ENCODE peak calls at places on chromosome 19, in ten cellular contexts. One of them, this sample, is unnamed.

GRCh38 chr19:19623383-19623782 is 4.6 kb downstream of the LPAR2 start:
- DNase-seq in body of pancreas: no peak
- DNase-seq in thoracic aorta: no peak
- DNase-seq in GM12865: no peak
- DNase-seq in fibroblast of lung: no peak
- DNase-seq in AG04450: no peak
- DNase-seq in left lung: no peak
- DNase-seq in astrocyte of the cerebellum: no peak
- DNase-seq in ascending aorta: no peak
- DNase-seq in HFF-Myc: no peak
- DNase-seq in this sample: no peak

GRCh38 chr19:17718988-17719711 is at the start of gene MAP1S:
- DNase-seq in body of pancreas: peak
- DNase-seq in thoracic aorta: no peak
- DNase-seq in GM12865: peak
- DNase-seq in fibroblast of lung: peak
- DNase-seq in AG04450: no peak
- DNase-seq in left lung: peak
- DNase-seq in astrocyte of the cerebellum: no peak
- DNase-seq in ascending aorta: no peak
- DNase-seq in HFF-Myc: no peak
- DNase-seq in this sample: peak

GRCh38 chr19:7975037-7975436 is 30.4 kb downstream of the ELAVL1 start:
- DNase-seq in body of pancreas: no peak
- DNase-seq in thoracic aorta: no peak
- DNase-seq in GM12865: no peak
- DNase-seq in fibroblast of lung: no peak
- DNase-seq in AG04450: no peak
- DNase-seq in left lung: peak
- DNase-seq in astrocyte of the cerebellum: no peak
- DNase-seq in ascending aorta: no peak
- DNase-seq in HFF-Myc: no peak
- DNase-seq in this sample: no peak

GRCh38 chr19:43675269-43675879 is 5.4 kb upstream of the PLAUR start:
- DNase-seq in body of pancreas: peak
- DNase-seq in thoracic aorta: no peak
- DNase-seq in GM12865: peak
- DNase-seq in fibroblast of lung: peak
- DNase-seq in AG04450: no peak
- DNase-seq in left lung: peak
- DNase-seq in astrocyte of the cerebellum: no peak
- DNase-seq in ascending aorta: no peak
- DNase-seq in HFF-Myc: no peak
- DNase-seq in this sample: peak

GRCh38 chr19:7865262-7865911 is 8.8 kb downstream of the PRR36 start:
- DNase-seq in body of pancreas: no peak
- DNase-seq in thoracic aorta: no peak
- DNase-seq in GM12865: peak
- DNase-seq in fibroblast of lung: no peak
- DNase-seq in AG04450: no peak
- DNase-seq in left lung: no peak
- DNase-seq in astrocyte of the cerebellum: no peak
- DNase-seq in ascending aorta: no peak
- DNase-seq in HFF-Myc: no peak
- DNase-seq in this sample: no peak

GRCh38 chr19:931860-932646 is 6.2 kb downstream of the ARID3A start:
- DNase-seq in body of pancreas: no peak
- DNase-seq in thoracic aorta: no peak
- DNase-seq in GM12865: no peak
- DNase-seq in fibroblast of lung: no peak
- DNase-seq in AG04450: no peak
- DNase-seq in left lung: no peak
- DNase-seq in astrocyte of the cerebellum: no peak
- DNase-seq in ascending aorta: no peak
- DNase-seq in HFF-Myc: no peak
- DNase-seq in this sample: no peak

GRCh38 chr19:11342429-11342828 is 3.0 kb upstream of the RAB3D start:
- DNase-seq in body of pancreas: no peak
- DNase-seq in thoracic aorta: no peak
- DNase-seq in GM12865: no peak
- DNase-seq in fibroblast of lung: no peak
- DNase-seq in AG04450: no peak
- DNase-seq in left lung: no peak
- DNase-seq in astrocyte of the cerebellum: no peak
- DNase-seq in ascending aorta: no peak
- DNase-seq in HFF-Myc: no peak
- DNase-seq in this sample: no peak

GRCh38 chr19:18904334-18905057 is 8.5 kb upstream of the CERS1 start:
- DNase-seq in body of pancreas: no peak
- DNase-seq in thoracic aorta: no peak
- DNase-seq in GM12865: no peak
- DNase-seq in fibroblast of lung: no peak
- DNase-seq in AG04450: no peak
- DNase-seq in left lung: no peak
- DNase-seq in astrocyte of the cerebellum: no peak
- DNase-seq in ascending aorta: no peak
- DNase-seq in HFF-Myc: no peak
- DNase-seq in this sample: no peak

GRCh38 chr19:22783651-22784050 is 300 bp downstream of the ZNF99 start:
- DNase-seq in body of pancreas: no peak
- DNase-seq in thoracic aorta: no peak
- DNase-seq in GM12865: no peak
- DNase-seq in fibroblast of lung: no peak
- DNase-seq in AG04450: no peak
- DNase-seq in left lung: no peak
- DNase-seq in astrocyte of the cerebellum: no peak
- DNase-seq in ascending aorta: no peak
- DNase-seq in HFF-Myc: no peak
- DNase-seq in this sample: no peak

DNA sequence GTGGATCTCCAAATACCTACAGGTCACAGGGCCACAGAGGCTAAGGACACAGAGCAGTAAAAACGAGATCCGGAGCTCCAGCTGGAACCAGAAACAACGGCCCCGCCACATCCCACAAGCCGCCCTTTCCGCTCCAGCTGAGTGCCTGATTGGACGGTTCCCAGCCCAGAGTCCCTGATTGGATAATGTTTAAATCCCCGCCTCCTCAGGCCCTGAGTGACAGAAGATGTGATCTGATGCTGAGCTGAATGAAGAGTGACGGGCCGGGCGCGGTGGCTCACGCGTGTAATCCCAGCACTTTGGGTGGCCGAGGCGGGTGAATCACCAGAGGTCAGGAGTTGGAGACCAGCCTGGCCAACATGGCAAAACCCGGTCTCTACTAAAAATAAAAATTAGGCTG is at the start of gene ZNF99:
- DNase-seq in body of pancreas: peak
- DNase-seq in thoracic aorta: peak
- DNase-seq in GM12865: no peak
- DNase-seq in fibroblast of lung: no peak
- DNase-seq in AG04450: no peak
- DNase-seq in left lung: no peak
- DNase-seq in astrocyte of the cerebellum: no peak
- DNase-seq in ascending aorta: peak
- DNase-seq in HFF-Myc: no peak
- DNase-seq in this sample: no peak
- H3K4me3 ChIP-seq in body of pancreas: no peak
- H3K4me3 ChIP-seq in thoracic aorta: peak
- H3K4me3 ChIP-seq in GM12865: no peak
- H3K4me3 ChIP-seq in fibroblast of lung: no peak
- H3K4me3 ChIP-seq in AG04450: no peak
- H3K4me3 ChIP-seq in left lung: peak
- H3K4me3 ChIP-seq in astrocyte of the cerebellum: no peak
- H3K4me3 ChIP-seq in ascending aorta: peak
- H3K4me3 ChIP-seq in HFF-Myc: no peak
- H3K4me3 ChIP-seq in this sample: no peak

GRCh38 chr19:5863030-5863665 is 7.2 kb downstream of the FUT5 start:
- DNase-seq in body of pancreas: no peak
- DNase-seq in thoracic aorta: no peak
- DNase-seq in GM12865: no peak
- DNase-seq in fibroblast of lung: no peak
- DNase-seq in AG04450: no peak
- DNase-seq in left lung: no peak
- DNase-seq in astrocyte of the cerebellum: no peak
- DNase-seq in ascending aorta: no peak
- DNase-seq in HFF-Myc: no peak
- DNase-seq in this sample: no peak

GRCh38 chr19:5864013-5864720 is 6.2 kb downstream of the FUT5 start:
- DNase-seq in body of pancreas: no peak
- DNase-seq in thoracic aorta: no peak
- DNase-seq in GM12865: no peak
- DNase-seq in fibroblast of lung: no peak
- DNase-seq in AG04450: no peak
- DNase-seq in left lung: no peak
- DNase-seq in astrocyte of the cerebellum: no peak
- DNase-seq in ascending aorta: no peak
- DNase-seq in HFF-Myc: no peak
- DNase-seq in this sample: no peak

GRCh38 chr19:5867201-5868136 is 2.9 kb downstream of the FUT5 start:
- DNase-seq in body of pancreas: no peak
- DNase-seq in thoracic aorta: no peak
- DNase-seq in GM12865: no peak
- DNase-seq in fibroblast of lung: no peak
- DNase-seq in AG04450: no peak
- DNase-seq in left lung: no peak
- DNase-seq in astrocyte of the cerebellum: no peak
- DNase-seq in ascending aorta: no peak
- DNase-seq in HFF-Myc: no peak
- DNase-seq in this sample: no peak

GRCh38 chr19:5865772-5866171 is 4.6 kb downstream of the FUT5 start:
- DNase-seq in body of pancreas: no peak
- DNase-seq in thoracic aorta: no peak
- DNase-seq in GM12865: no peak
- DNase-seq in fibroblast of lung: no peak
- DNase-seq in AG04450: no peak
- DNase-seq in left lung: no peak
- DNase-seq in astrocyte of the cerebellum: no peak
- DNase-seq in ascending aorta: no peak
- DNase-seq in HFF-Myc: no peak
- DNase-seq in this sample: no peak

DNA sequence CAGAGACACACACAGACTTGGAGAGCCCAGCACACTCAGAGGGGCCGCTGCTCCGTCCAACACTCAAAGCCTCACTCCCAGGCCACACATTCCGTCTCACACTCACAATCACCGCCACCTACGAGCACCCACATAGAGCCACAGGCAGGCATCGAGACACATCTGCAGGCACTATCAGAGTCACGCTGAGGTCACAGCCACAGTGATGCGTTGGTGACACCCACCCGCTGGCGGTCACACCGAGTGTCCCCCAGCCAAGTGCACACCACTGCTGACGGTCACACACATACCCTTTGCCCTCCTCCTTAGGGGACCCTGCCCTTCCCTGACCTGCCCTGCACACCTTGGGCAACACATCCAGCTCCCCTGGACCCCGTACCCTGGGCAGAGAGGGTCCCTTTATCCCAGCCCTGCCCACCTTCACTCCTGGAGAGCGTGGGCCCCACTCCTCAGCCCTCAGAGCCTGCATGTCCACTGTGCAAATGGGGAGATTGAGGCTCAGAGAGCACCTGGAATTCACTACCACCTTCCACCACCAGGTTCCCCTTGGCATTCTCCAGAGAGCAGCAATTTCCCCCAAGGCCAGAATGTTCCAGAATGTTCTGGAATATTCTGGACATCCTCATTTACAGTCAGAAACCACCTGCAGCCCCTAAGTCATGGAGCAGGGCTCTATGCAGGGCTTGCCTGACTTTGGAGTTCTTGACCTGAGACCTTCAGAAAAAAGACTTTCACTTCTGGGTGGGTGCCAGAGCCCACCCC is 5.4 kb downstream of the FUT5 start:
- DNase-seq in body of pancreas: no peak
- DNase-seq in thoracic aorta: no peak
- DNase-seq in GM12865: no peak
- DNase-seq in fibroblast of lung: no peak
- DNase-seq in AG04450: no peak
- DNase-seq in left lung: no peak
- DNase-seq in astrocyte of the cerebellum: no peak
- DNase-seq in ascending aorta: no peak
- DNase-seq in HFF-Myc: no peak
- DNase-seq in this sample: no peak
- TF ChIP-seq CTCF in body of pancreas: no peak
- TF ChIP-seq CTCF in thoracic aorta: peak
- TF ChIP-seq CTCF in GM12865: no peak
- TF ChIP-seq CTCF in fibroblast of lung: no peak
- TF ChIP-seq CTCF in AG04450: peak
- TF ChIP-seq CTCF in left lung: no peak
- TF ChIP-seq CTCF in astrocyte of the cerebellum: peak
- TF ChIP-seq CTCF in ascending aorta: no peak
- TF ChIP-seq CTCF in HFF-Myc: no peak
- TF ChIP-seq CTCF in this sample: no peak

DNA sequence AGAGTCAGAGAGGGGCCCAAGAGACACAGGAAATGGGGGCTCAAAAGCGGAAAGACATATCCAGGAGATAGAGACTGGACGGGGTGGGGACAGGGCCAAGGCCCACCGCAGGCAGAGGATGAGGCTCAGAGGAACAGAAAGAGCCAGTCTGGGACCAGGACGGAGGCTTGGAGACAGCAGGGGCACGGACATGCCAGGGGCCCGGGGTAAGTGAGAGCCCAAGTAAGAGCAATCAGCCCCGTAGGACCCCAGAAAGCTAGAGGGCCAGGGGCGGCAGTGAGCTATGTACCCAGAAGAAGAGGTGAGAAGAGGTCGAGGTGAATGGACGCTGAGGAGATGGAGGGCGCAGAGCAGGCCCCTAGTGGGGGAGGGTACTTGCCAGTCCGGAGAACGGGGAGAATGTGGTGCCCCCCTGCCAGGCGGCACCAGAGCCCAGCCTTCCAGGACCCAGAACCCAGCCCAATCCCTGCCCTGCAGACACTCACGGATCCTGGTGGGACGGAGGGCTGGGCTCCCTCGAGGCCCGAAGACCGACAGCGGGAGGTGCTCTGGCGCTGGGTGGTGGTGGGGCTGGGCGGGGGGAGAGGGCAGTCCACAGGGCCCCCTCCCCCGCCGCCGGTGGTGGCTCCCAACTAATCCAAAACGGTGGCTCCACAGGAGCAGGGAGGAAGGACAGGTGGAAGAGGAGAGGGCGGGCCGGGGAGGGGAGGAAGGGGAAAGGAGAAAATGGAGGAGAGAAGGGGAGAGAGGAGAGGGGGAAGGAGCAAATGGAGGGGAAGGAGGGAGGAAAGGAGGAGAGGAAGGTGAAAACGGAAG is 1.0 kb downstream of the GRIK5 start:
- DNase-seq in body of pancreas: no peak
- DNase-seq in thoracic aorta: no peak
- DNase-seq in GM12865: no peak
- DNase-seq in fibroblast of lung: no peak
- DNase-seq in AG04450: no peak
- DNase-seq in left lung: no peak
- DNase-seq in astrocyte of the cerebellum: no peak
- DNase-seq in ascending aorta: no peak
- DNase-seq in HFF-Myc: no peak
- DNase-seq in this sample: no peak
- H3K4me3 ChIP-seq in body of pancreas: no peak
- H3K4me3 ChIP-seq in thoracic aorta: peak
- H3K4me3 ChIP-seq in GM12865: no peak
- H3K4me3 ChIP-seq in fibroblast of lung: no peak
- H3K4me3 ChIP-seq in AG04450: no peak
- H3K4me3 ChIP-seq in left lung: no peak
- H3K4me3 ChIP-seq in astrocyte of the cerebellum: no peak
- H3K4me3 ChIP-seq in ascending aorta: peak
- H3K4me3 ChIP-seq in HFF-Myc: no peak
- H3K4me3 ChIP-seq in this sample: no peak

DNA sequence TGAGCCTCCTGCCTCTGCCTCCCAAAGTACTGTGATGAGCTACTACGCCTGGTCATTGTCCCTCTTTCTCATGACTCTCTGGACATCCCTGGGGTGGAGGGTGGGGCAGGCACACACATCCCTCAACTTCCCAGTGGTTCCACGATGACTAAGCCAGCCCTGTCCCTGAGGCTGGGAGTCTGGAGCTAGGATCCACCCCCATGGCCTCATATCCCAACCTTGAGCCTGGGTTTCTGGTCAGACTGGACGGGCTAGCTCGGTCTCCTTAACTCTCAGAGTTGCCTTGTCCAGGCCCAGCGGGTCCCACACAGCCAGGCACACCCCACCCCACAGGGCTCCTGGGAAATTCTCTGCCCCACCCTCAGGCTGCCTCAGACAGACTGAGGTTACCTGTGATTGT is 19.6 kb downstream of the IER2 start:
- DNase-seq in body of pancreas: peak
- DNase-seq in thoracic aorta: no peak
- DNase-seq in GM12865: no peak
- DNase-seq in fibroblast of lung: peak
- DNase-seq in AG04450: no peak
- DNase-seq in left lung: no peak
- DNase-seq in astrocyte of the cerebellum: no peak
- DNase-seq in ascending aorta: no peak
- DNase-seq in HFF-Myc: no peak
- DNase-seq in this sample: no peak
- TF ChIP-seq CTCF in body of pancreas: no peak
- TF ChIP-seq CTCF in thoracic aorta: no peak
- TF ChIP-seq CTCF in GM12865: no peak
- TF ChIP-seq CTCF in fibroblast of lung: no peak
- TF ChIP-seq CTCF in AG04450: no peak
- TF ChIP-seq CTCF in left lung: no peak
- TF ChIP-seq CTCF in astrocyte of the cerebellum: no peak
- TF ChIP-seq CTCF in ascending aorta: no peak
- TF ChIP-seq CTCF in HFF-Myc: no peak
- TF ChIP-seq CTCF in this sample: no peak